ENCODE peak calls at places on chromosome 20, in four cellular contexts. One of them, this sample, is unnamed.

GRCh38 chr20:60718743-60719142 is 533.3 kb upstream of the CDH4 start:
- DNase-seq in HCT116: no peak
- DNase-seq in GM23338: peak
- DNase-seq in hepatocyte: no peak
- DNase-seq in this sample: no peak

GRCh38 chr20:2760381-2761305 is 39.8 kb downstream of the CPXM1 start:
- DNase-seq in HCT116: no peak
- DNase-seq in GM23338: no peak
- DNase-seq in hepatocyte: no peak
- DNase-seq in this sample: no peak

GRCh38 chr20:20368414-20369352 is 779 bp downstream of the INSM1 start:
- DNase-seq in HCT116: no peak
- DNase-seq in GM23338: peak
- DNase-seq in hepatocyte: peak
- DNase-seq in this sample: peak

GRCh38 chr20:46913329-46914044 is 18.8 kb downstream of the EYA2 start:
- DNase-seq in hepatocyte: no peak
- DNase-seq in GM23338: no peak
- DNase-seq in HCT116: no peak
- DNase-seq in this sample: no peak

GRCh38 chr20:55067158-55067825 is 591.9 kb downstream of the DOK5 start:
- DNase-seq in GM23338: no peak
- DNase-seq in HCT116: no peak
- DNase-seq in hepatocyte: no peak
- DNase-seq in this sample: no peak

GRCh38 chr20:15310361-15310760 is 972.9 kb upstream of the FLRT3 start:
- DNase-seq in GM23338: no peak
- DNase-seq in HCT116: no peak
- DNase-seq in hepatocyte: no peak
- DNase-seq in this sample: no peak

GRCh38 chr20:59514554-59514953 is 89.8 kb upstream of the PHACTR3 start:
- DNase-seq in hepatocyte: no peak
- DNase-seq in HCT116: no peak
- DNase-seq in GM23338: no peak
- DNase-seq in this sample: no peak

GRCh38 chr20:47318596-47319516 is 37.6 kb downstream of the ZMYND8 start:
- DNase-seq in hepatocyte: peak
- DNase-seq in HCT116: no peak
- DNase-seq in GM23338: peak
- DNase-seq in this sample: no peak

GRCh38 chr20:54149765-54150264 is 24.0 kb downstream of the CYP24A1 start:
- DNase-seq in GM23338: no peak
- DNase-seq in HCT116: no peak
- DNase-seq in hepatocyte: no peak
- DNase-seq in this sample: no peak

GRCh38 chr20:53767206-53767924 is 173.7 kb upstream of the ZNF217 start:
- DNase-seq in GM23338: no peak
- DNase-seq in hepatocyte: peak
- DNase-seq in HCT116: no peak
- DNase-seq in this sample: peak

GRCh38 chr20:33676652-33677645 is 2.7 kb upstream of the NECAB3 start:
- DNase-seq in hepatocyte: no peak
- DNase-seq in GM23338: no peak
- DNase-seq in HCT116: no peak
- DNase-seq in this sample: peak

GRCh38 chr20:251352-251751 is 6.2 kb upstream of the DEFB132 start:
- DNase-seq in hepatocyte: no peak
- DNase-seq in HCT116: no peak
- DNase-seq in GM23338: peak
- DNase-seq in this sample: no peak

GRCh38 chr20:10921491-10922010 is 247.8 kb upstream of the JAG1 start:
- DNase-seq in hepatocyte: no peak
- DNase-seq in HCT116: no peak
- DNase-seq in GM23338: no peak
- DNase-seq in this sample: no peak

GRCh38 chr20:31568773-31569162 is 36.3 kb upstream of the ID1 start:
- DNase-seq in hepatocyte: peak
- DNase-seq in GM23338: no peak
- DNase-seq in HCT116: no peak
- DNase-seq in this sample: no peak

GRCh38 chr20:34249291-34249690 is 8.1 kb downstream of the ASIP start:
- DNase-seq in GM23338: no peak
- DNase-seq in hepatocyte: no peak
- DNase-seq in HCT116: no peak
- DNase-seq in this sample: peak

GRCh38 chr20:24615353-24615752 is 145.9 kb downstream of the SYNDIG1 start:
- DNase-seq in HCT116: no peak
- DNase-seq in GM23338: no peak
- DNase-seq in hepatocyte: no peak
- DNase-seq in this sample: no peak

GRCh38 chr20:33131949-33132822 is 35.8 kb upstream of the BPIFA2 start:
- DNase-seq in hepatocyte: no peak
- DNase-seq in GM23338: peak
- DNase-seq in HCT116: no peak
- DNase-seq in this sample: no peak

GRCh38 chr20:19073584-19074198 is 138.8 kb upstream of the SLC24A3 start:
- DNase-seq in HCT116: no peak
- DNase-seq in GM23338: peak
- DNase-seq in hepatocyte: peak
- DNase-seq in this sample: no peak

GRCh38 chr20:38892091-38892981 is 33.9 kb upstream of the FAM83D start:
- DNase-seq in HCT116: no peak
- DNase-seq in GM23338: no peak
- DNase-seq in hepatocyte: no peak
- DNase-seq in this sample: peak

GRCh38 chr20:51172558-51173428 is 149.9 kb upstream of the KCNG1 start:
- DNase-seq in hepatocyte: no peak
- DNase-seq in GM23338: peak
- DNase-seq in HCT116: peak
- DNase-seq in this sample: no peak

GRCh38 chr20:51532577-51533191 is 9.8 kb downstream of the NFATC2 start:
- DNase-seq in hepatocyte: no peak
- DNase-seq in HCT116: no peak
- DNase-seq in GM23338: no peak
- DNase-seq in this sample: no peak

GRCh38 chr20:47703748-47704147 is 81.5 kb downstream of the SULF2 start:
- DNase-seq in hepatocyte: no peak
- DNase-seq in GM23338: no peak
- DNase-seq in HCT116: no peak
- DNase-seq in this sample: no peak

GRCh38 chr20:6595704-6596103 is 171.8 kb upstream of the BMP2 start:
- DNase-seq in HCT116: no peak
- DNase-seq in hepatocyte: no peak
- DNase-seq in GM23338: no peak
- DNase-seq in this sample: no peak

GRCh38 chr20:51359947-51360346 is 182.6 kb downstream of the NFATC2 start:
- DNase-seq in HCT116: no peak
- DNase-seq in hepatocyte: no peak
- DNase-seq in GM23338: no peak
- DNase-seq in this sample: no peak

DNA sequence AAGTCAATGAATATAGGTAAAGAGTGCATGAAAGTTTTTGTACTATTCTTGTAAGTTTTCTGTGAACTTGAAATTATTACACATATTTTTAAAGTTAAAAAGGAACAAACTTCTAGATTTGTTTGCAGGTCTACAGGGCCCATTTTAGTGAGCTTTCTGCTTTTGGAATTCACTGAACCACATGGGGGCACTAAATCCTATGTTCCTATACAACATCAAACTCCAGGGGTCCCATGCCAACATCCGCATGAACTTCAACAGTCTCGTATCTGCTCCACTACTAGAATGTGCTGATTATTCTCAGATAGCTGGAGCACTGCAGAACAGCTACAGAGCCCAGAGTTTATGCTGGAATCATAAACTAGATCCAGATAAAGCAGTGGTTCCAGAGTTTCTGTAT is 347.9 kb upstream of the SPTLC3 start:
- DNase-seq in GM23338: peak
- DNase-seq in HCT116: no peak
- DNase-seq in hepatocyte: peak
- DNase-seq in this sample: no peak
- TF ChIP-seq CTCF in GM23338: peak
- TF ChIP-seq CTCF in HCT116: no peak
- TF ChIP-seq CTCF in hepatocyte: peak
- TF ChIP-seq CTCF in this sample: peak

GRCh38 chr20:45336530-45337366 is 11.5 kb downstream of the SDC4 start:
- DNase-seq in GM23338: no peak
- DNase-seq in hepatocyte: peak
- DNase-seq in HCT116: no peak
- DNase-seq in this sample: no peak
- H3K4me2 ChIP-seq in GM23338: no peak
- H3K4me2 ChIP-seq in hepatocyte: peak
- H3K4me2 ChIP-seq in HCT116: peak
- H3K4me2 ChIP-seq in this sample: no peak

GRCh38 chr20:16314722-16315121 is 258.5 kb downstream of the KIF16B start:
- DNase-seq in hepatocyte: no peak
- DNase-seq in HCT116: no peak
- DNase-seq in GM23338: no peak
- DNase-seq in this sample: no peak
- TF ChIP-seq EZH2phosphoT487 in hepatocyte: no peak
- TF ChIP-seq EZH2phosphoT487 in HCT116: no peak
- TF ChIP-seq EZH2phosphoT487 in GM23338: no peak
- TF ChIP-seq EZH2phosphoT487 in this sample: no peak

DNA sequence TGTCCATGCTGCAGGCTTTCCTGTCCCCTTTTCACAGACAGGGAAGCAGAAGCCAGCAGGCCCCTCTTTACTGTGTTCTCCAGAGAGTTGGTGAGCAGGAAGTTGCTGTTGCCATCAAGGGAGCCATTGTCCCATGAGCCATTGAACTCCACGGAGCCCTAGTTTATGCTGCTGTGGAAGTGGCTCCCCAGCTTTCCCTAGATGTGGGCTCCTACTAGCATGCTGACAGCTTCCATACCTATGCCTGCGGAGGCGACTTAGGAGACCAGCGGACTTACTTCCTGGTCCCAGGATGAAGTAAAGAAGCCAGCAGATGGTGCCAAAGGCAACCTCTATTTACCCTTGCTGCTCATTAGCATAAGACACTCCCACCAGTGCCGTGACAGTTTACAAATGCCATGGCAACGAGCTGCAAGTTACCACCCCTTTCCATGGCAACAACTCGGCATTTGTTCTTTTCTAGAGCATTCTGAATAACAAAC is 30.8 kb upstream of the FKBP1A start:
- DNase-seq in GM23338: peak
- DNase-seq in HCT116: peak
- DNase-seq in hepatocyte: peak
- DNase-seq in this sample: peak
- TF ChIP-seq CTCF in GM23338: peak
- TF ChIP-seq CTCF in HCT116: no peak
- TF ChIP-seq CTCF in hepatocyte: peak
- TF ChIP-seq CTCF in this sample: no peak

DNA sequence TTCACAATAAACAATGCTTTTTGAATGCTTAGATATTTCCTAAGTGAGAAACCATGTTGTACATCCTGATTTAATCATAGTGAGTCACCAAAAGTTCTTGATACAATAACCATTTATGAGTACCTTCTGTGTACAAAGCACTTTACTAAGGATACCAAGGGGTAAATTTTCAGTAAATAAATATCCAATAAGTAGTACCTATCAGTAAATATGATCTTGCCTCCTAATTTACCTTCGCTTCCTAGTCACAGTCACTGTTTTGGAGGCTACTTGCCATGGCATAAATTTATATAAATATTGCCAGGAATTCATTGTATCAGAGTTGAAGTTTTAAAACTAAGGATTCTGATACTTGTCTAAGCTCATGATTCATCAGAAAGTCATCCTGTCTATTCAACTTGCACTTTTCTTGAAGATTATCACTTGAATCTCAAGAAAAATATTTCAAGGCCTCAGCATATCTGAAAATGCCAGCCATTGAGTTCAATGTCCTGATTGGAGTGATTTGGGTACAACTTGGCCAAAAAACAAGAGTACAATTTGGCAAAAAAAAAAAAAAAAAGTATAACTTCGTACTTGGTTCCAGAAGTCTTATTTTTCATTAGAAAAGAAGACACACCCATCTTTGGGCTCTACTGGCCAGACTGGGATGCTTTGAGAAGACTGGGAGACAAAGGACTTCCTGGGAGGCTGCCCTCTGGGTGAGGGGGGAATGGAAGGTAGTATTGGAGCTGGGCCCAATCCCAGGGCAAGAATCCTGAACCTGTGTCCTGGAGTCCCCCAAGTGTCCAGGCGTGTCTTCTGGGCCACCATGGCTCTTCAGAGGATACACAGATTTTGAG is 32.8 kb downstream of the RAB22A start:
- DNase-seq in GM23338: no peak
- DNase-seq in hepatocyte: no peak
- DNase-seq in HCT116: no peak
- DNase-seq in this sample: no peak
- H3K4me2 ChIP-seq in GM23338: peak
- H3K4me2 ChIP-seq in hepatocyte: no peak
- H3K4me2 ChIP-seq in HCT116: peak
- H3K4me2 ChIP-seq in this sample: no peak

GRCh38 chr20:44053046-44053445 is 133.9 kb downstream of the JPH2 start:
- DNase-seq in GM23338: no peak
- DNase-seq in HCT116: no peak
- DNase-seq in hepatocyte: no peak
- DNase-seq in this sample: no peak

GRCh38 chr20:44054118-44054517 is 132.9 kb downstream of the JPH2 start:
- DNase-seq in GM23338: no peak
- DNase-seq in HCT116: no peak
- DNase-seq in hepatocyte: no peak
- DNase-seq in this sample: no peak

GRCh38 chr20:44054849-44055248 is 132.1 kb downstream of the JPH2 start:
- DNase-seq in hepatocyte: no peak
- DNase-seq in HCT116: no peak
- DNase-seq in GM23338: no peak
- DNase-seq in this sample: no peak

GRCh38 chr20:44057698-44058675 is 129.0 kb downstream of the JPH2 start:
- DNase-seq in GM23338: no peak
- DNase-seq in HCT116: no peak
- DNase-seq in hepatocyte: no peak
- DNase-seq in this sample: no peak

GRCh38 chr20:44056010-44056698 is 130.8 kb downstream of the JPH2 start:
- DNase-seq in HCT116: no peak
- DNase-seq in GM23338: peak
- DNase-seq in hepatocyte: peak
- DNase-seq in this sample: peak
- TF ChIP-seq EZH2phosphoT487 in HCT116: no peak
- TF ChIP-seq EZH2phosphoT487 in GM23338: no peak
- TF ChIP-seq EZH2phosphoT487 in hepatocyte: no peak
- TF ChIP-seq EZH2phosphoT487 in this sample: no peak

This sample was measured in MM.1S.